ENCODE peak calls at places on chromosomes 6 and 20, in four cellular contexts. N, D, Y and R are unnamed samples.

GRCh38 chr6:21595265-21595950 is 1.9 kb downstream of the SOX4 start:
- DNase-seq in N (no peak), D (peak; percentile 35), Y (no peak), R (peak; percentile 22)

GRCh38 chr6:56999049-56999448 is 44.1 kb downstream of the BEND6 start:
- DNase-seq in N (no peak), D (no peak), Y (no peak), R (no peak)

GRCh38 chr6:153790048-153790447 is 249.0 kb upstream of the OPRM1 start:
- DNase-seq in N (peak; percentile 13), D (no peak), Y (no peak), R (peak; percentile 12)

GRCh38 chr20:10558635-10559187 is 115.1 kb downstream of the JAG1 start:
- DNase-seq in N (peak; percentile 99), D (no peak), Y (no peak), R (no peak)

GRCh38 chr6:98054453-98054852 is 771.4 kb upstream of the MMS22L start:
- DNase-seq in N (peak; percentile 1), D (no peak), Y (peak; percentile 4), R (no peak)

GRCh38 chr6:15792842-15793241 is 130.0 kb upstream of the DTNBP1 start:
- DNase-seq in N (no peak), D (no peak), Y (no peak), R (no peak)

GRCh38 chr6:35718354-35718695 is 18.5 kb upstream of the ARMC12 start:
- DNase-seq in N (no peak), D (no peak), Y (no peak), R (no peak)

GRCh38 chr6:43942011-43942442 is 172.0 kb downstream of the VEGFA start:
- DNase-seq in N (no peak), D (no peak), Y (no peak), R (no peak)

GRCh38 chr6:35727206-35727934 is 9.5 kb upstream of the ARMC12 start:
- DNase-seq in N (peak; percentile 60), D (peak; percentile 46), Y (no peak), R (peak; percentile 78)

GRCh38 chr6:19838442-19839236 is 1.5 kb downstream of the ID4 start:
- DNase-seq in N (peak; percentile 11), D (peak; percentile 54), Y (peak; percentile 71), R (peak; percentile 73)

GRCh38 chr20:5080384-5080877 is 39.3 kb downstream of the PCNA start:
- DNase-seq in N (peak; percentile 54), D (no peak), Y (peak; percentile 89), R (no peak)

GRCh38 chr6:91149246-91149645 is 562.4 kb upstream of the MAP3K7 start:
- DNase-seq in N (no peak), D (no peak), Y (no peak), R (no peak)

GRCh38 chr20:3318226-3318884 is 79.4 kb upstream of the SLC4A11 start:
- DNase-seq in N (peak; percentile 81), D (no peak), Y (no peak), R (no peak)

GRCh38 chr6:45724511-45724910 is 291.1 kb downstream of the CLIC5 start:
- DNase-seq in N (peak; percentile 84), D (no peak), Y (no peak), R (no peak)

GRCh38 chr6:12278915-12279314 is 11.2 kb upstream of the EDN1 start:
- DNase-seq in N (no peak), D (no peak), Y (no peak), R (no peak)

GRCh38 chr20:63246490-63247284 is 7.6 kb downstream of the NKAIN4 start:
- DNase-seq in N (no peak), D (peak; percentile 41), Y (peak; percentile 84), R (peak; percentile 54)

GRCh38 chr6:33160728-33161323 is 31.4 kb downstream of the COL11A2 start:
- DNase-seq in N (peak; percentile 84), D (no peak), Y (peak; percentile 78), R (peak; percentile 40)

GRCh38 chr20:45998337-45998736 is 10.4 kb upstream of the MMP9 start:
- DNase-seq in N (no peak), D (no peak), Y (no peak), R (no peak)

GRCh38 chr20:45935416-45936046 is 1.0 kb downstream of the PCIF1 start:
- DNase-seq in N (peak; percentile 43), D (no peak), Y (peak; percentile 17), R (no peak)

GRCh38 chr6:17845598-17845997 is 138.9 kb upstream of the NUP153 start:
- DNase-seq in N (no peak), D (no peak), Y (no peak), R (no peak)

GRCh38 chr6:157020398-157021266 is 243.5 kb downstream of the ARID1B start:
- DNase-seq in N (peak; percentile 67), D (peak; percentile 71), Y (peak; percentile 67), R (peak; percentile 66)

GRCh38 chr20:62550087-62550565 is 74.3 kb upstream of the GATA5 start:
- DNase-seq in N (no peak), D (no peak), Y (no peak), R (no peak)

GRCh38 chr6:122476131-122476530 is 4.5 kb upstream of the SERINC1 start:
- DNase-seq in N (peak; percentile 33), D (no peak), Y (peak; percentile 4), R (no peak)

GRCh38 chr6:4582506-4582905 is 193.7 kb upstream of the CDYL start:
- DNase-seq in N (peak; percentile 64), D (no peak), Y (no peak), R (no peak)

GRCh38 chr6:13908955-13909381 is 15.8 kb upstream of the RNF182 start:
- DNase-seq in N (peak; percentile 74), D (peak; percentile 41), Y (peak; percentile 70), R (peak; percentile 40)

GRCh38 chr6:27280064-27280539 is 32.0 kb downstream of the POM121L2 start:
- DNase-seq in N (peak; percentile 53), D (peak; percentile 56), Y (peak; percentile 73), R (peak; percentile 67)

GRCh38 chr20:44112889-44113641 is 73.9 kb downstream of the JPH2 start:
- DNase-seq in N (no peak), D (no peak), Y (no peak), R (no peak)

GRCh38 chr6:14337157-14337556 is 219.6 kb downstream of the CD83 start:
- DNase-seq in N (peak; percentile 16), D (no peak), Y (no peak), R (no peak)

GRCh38 chr20:34445177-34446065 is 70.8 kb upstream of the DYNLRB1 start:
- DNase-seq in N (no peak), D (no peak), Y (no peak), R (no peak)

GRCh38 chr6:115717472-115717871 is 343.2 kb downstream of the FRK start:
- DNase-seq in N (no peak), D (no peak), Y (no peak), R (no peak)

GRCh38 chr6:109491207-109491938 is 8.4 kb upstream of the ZBTB24 start:
- DNase-seq in N (peak; percentile 29), D (no peak), Y (no peak), R (no peak)

GRCh38 chr6:164014716-164015484 is 600.4 kb downstream of the QKI start:
- DNase-seq in N (no peak), D (no peak), Y (no peak), R (no peak)

GRCh38 chr6:128494440-128494839 is 26.0 kb downstream of the PTPRK start:
- DNase-seq in N (no peak), D (no peak), Y (no peak), R (no peak)

GRCh38 chr6:26025894-26026832 is 61.1 kb upstream of the HFE start:
- DNase-seq in N (peak; percentile 99), D (peak; percentile 92), Y (peak; percentile 99), R (peak; percentile 95)

GRCh38 chr20:17381701-17382100 is 149.5 kb downstream of the BFSP1 start:
- DNase-seq in N (no peak), D (no peak), Y (no peak), R (no peak)

GRCh38 chr6:167906899-167907298 is 80.2 kb downstream of the AFDN start:
- DNase-seq in N (no peak), D (no peak), Y (no peak), R (no peak)

GRCh38 chr6:81384921-81385320 is 367.6 kb downstream of the TENT5A start:
- DNase-seq in N (no peak), D (no peak), Y (no peak), R (no peak)

GRCh38 chr6:105943514-105943913 is 142.6 kb upstream of the PRDM1 start:
- DNase-seq in N (no peak), D (no peak), Y (no peak), R (no peak)